ENCODE peak calls at places on chromosomes 3 and 15, in four cellular contexts. One of them, this sample, is unnamed.

GRCh38 chr15:89002281-89002761 is 85.9 kb upstream of the ABHD2 start:
- DNase-seq in GM12878: peak
- DNase-seq in K562: peak
- DNase-seq in HepG2: peak
- DNase-seq in this sample: no peak

GRCh38 chr3:122576174-122576940 is 1.1 kb upstream of the PARP15 start:
- DNase-seq in GM12878: peak
- DNase-seq in K562: no peak
- DNase-seq in HepG2: no peak
- DNase-seq in this sample: no peak

GRCh38 chr3:194836676-194837075 is 151.0 kb downstream of the FAM43A start:
- DNase-seq in GM12878: no peak
- DNase-seq in K562: no peak
- DNase-seq in HepG2: no peak
- DNase-seq in this sample: no peak

GRCh38 chr15:43519207-43519606 is 1.8 kb downstream of the MAP1A start:
- DNase-seq in GM12878: no peak
- DNase-seq in K562: no peak
- DNase-seq in HepG2: no peak
- DNase-seq in this sample: no peak

GRCh38 chr3:119296723-119297122 is 2.5 kb downstream of the ARHGAP31 start:
- DNase-seq in GM12878: no peak
- DNase-seq in K562: no peak
- DNase-seq in HepG2: no peak
- DNase-seq in this sample: no peak

GRCh38 chr3:115518100-115518852 is 105.0 kb upstream of the GAP43 start:
- DNase-seq in GM12878: no peak
- DNase-seq in K562: no peak
- DNase-seq in HepG2: no peak
- DNase-seq in this sample: no peak

GRCh38 chr3:82618594-82618993 is 857.1 kb upstream of the GBE1 start:
- DNase-seq in GM12878: no peak
- DNase-seq in K562: no peak
- DNase-seq in HepG2: no peak
- DNase-seq in this sample: no peak

GRCh38 chr15:88981244-88982215 is 68.4 kb upstream of the MFGE8 start:
- DNase-seq in GM12878: no peak
- DNase-seq in K562: no peak
- DNase-seq in HepG2: no peak
- DNase-seq in this sample: no peak

GRCh38 chr3:122857019-122857418 is 62.1 kb downstream of the SLC49A4 start:
- DNase-seq in GM12878: no peak
- DNase-seq in K562: no peak
- DNase-seq in HepG2: no peak
- DNase-seq in this sample: no peak

GRCh38 chr3:131083190-131083863 is 56.6 kb downstream of the NEK11 start:
- DNase-seq in GM12878: no peak
- DNase-seq in K562: no peak
- DNase-seq in HepG2: no peak
- DNase-seq in this sample: no peak

GRCh38 chr3:71201939-71202338 is 381.6 kb downstream of the FOXP1 start:
- DNase-seq in GM12878: no peak
- DNase-seq in K562: no peak
- DNase-seq in HepG2: no peak
- DNase-seq in this sample: no peak

GRCh38 chr15:78642341-78642740 is 1.3 kb upstream of the CHRNB4 start:
- DNase-seq in GM12878: no peak
- DNase-seq in K562: no peak
- DNase-seq in HepG2: no peak
- DNase-seq in this sample: no peak

GRCh38 chr15:81948142-81948709 is 97.6 kb downstream of the MEX3B start:
- DNase-seq in GM12878: no peak
- DNase-seq in K562: no peak
- DNase-seq in HepG2: no peak
- DNase-seq in this sample: no peak

GRCh38 chr15:83250766-83251165 is 33.7 kb downstream of the BNC1 start:
- DNase-seq in GM12878: no peak
- DNase-seq in K562: no peak
- DNase-seq in HepG2: no peak
- DNase-seq in this sample: no peak

GRCh38 chr3:42710323-42711021 is 7.9 kb upstream of the HHATL start:
- DNase-seq in GM12878: no peak
- DNase-seq in K562: no peak
- DNase-seq in HepG2: no peak
- DNase-seq in this sample: no peak

GRCh38 chr3:133538154-133538553 is 35.3 kb upstream of the CDV3 start:
- DNase-seq in GM12878: no peak
- DNase-seq in K562: no peak
- DNase-seq in HepG2: no peak
- DNase-seq in this sample: no peak

GRCh38 chr3:57805263-57805662 is 49.2 kb downstream of the SLMAP start:
- DNase-seq in GM12878: no peak
- DNase-seq in K562: peak
- DNase-seq in HepG2: no peak
- DNase-seq in this sample: no peak

GRCh38 chr3:59046839-59047238 is 3.0 kb downstream of the CFAP20DC start:
- DNase-seq in GM12878: no peak
- DNase-seq in K562: no peak
- DNase-seq in HepG2: no peak
- DNase-seq in this sample: no peak

GRCh38 chr15:60994842-60995495 is 234.1 kb downstream of the RORA start:
- DNase-seq in GM12878: no peak
- DNase-seq in K562: no peak
- DNase-seq in HepG2: no peak
- DNase-seq in this sample: no peak

GRCh38 chr3:179292440-179292839 is 30.4 kb upstream of the ZNF639 start:
- DNase-seq in GM12878: no peak
- DNase-seq in K562: no peak
- DNase-seq in HepG2: peak
- DNase-seq in this sample: no peak

GRCh38 chr15:71570736-71571135 is 239.6 kb upstream of the NR2E3 start:
- DNase-seq in GM12878: no peak
- DNase-seq in K562: no peak
- DNase-seq in HepG2: no peak
- DNase-seq in this sample: no peak

GRCh38 chr3:79187441-79187840 is 580.4 kb downstream of the ROBO1 start:
- DNase-seq in GM12878: no peak
- DNase-seq in K562: no peak
- DNase-seq in HepG2: no peak
- DNase-seq in this sample: no peak

GRCh38 chr3:130850044-130850797 is 43.7 kb upstream of the ATP2C1 start:
- DNase-seq in GM12878: peak
- DNase-seq in K562: peak
- DNase-seq in HepG2: no peak
- DNase-seq in this sample: no peak

GRCh38 chr3:52531636-52532516 is 1.8 kb downstream of the NT5DC2 start:
- DNase-seq in GM12878: no peak
- DNase-seq in K562: no peak
- DNase-seq in HepG2: no peak
- DNase-seq in this sample: no peak

GRCh38 chr3:132405609-132406299 is 11.5 kb upstream of the DNAJC13 start:
- DNase-seq in GM12878: no peak
- DNase-seq in K562: no peak
- DNase-seq in HepG2: no peak
- DNase-seq in this sample: no peak

GRCh38 chr15:75776075-75776443 is 63.4 kb upstream of the CSPG4 start:
- DNase-seq in GM12878: no peak
- DNase-seq in K562: peak
- DNase-seq in HepG2: peak
- DNase-seq in this sample: no peak

GRCh38 chr3:174505266-174505665 is 353.9 kb upstream of the NAALADL2 start:
- DNase-seq in GM12878: no peak
- DNase-seq in K562: no peak
- DNase-seq in HepG2: no peak
- DNase-seq in this sample: no peak

GRCh38 chr3:27533718-27534578 is 49.8 kb upstream of the SLC4A7 start:
- DNase-seq in GM12878: peak
- DNase-seq in K562: no peak
- DNase-seq in HepG2: peak
- DNase-seq in this sample: peak

GRCh38 chr15:65400760-65401606 is 21.8 kb downstream of the IGDCC4 start:
- DNase-seq in GM12878: no peak
- DNase-seq in K562: peak
- DNase-seq in HepG2: peak
- DNase-seq in this sample: peak

GRCh38 chr3:130968231-130968630 is 58.4 kb downstream of the ASTE1 start:
- DNase-seq in GM12878: no peak
- DNase-seq in K562: no peak
- DNase-seq in HepG2: no peak
- DNase-seq in this sample: no peak

GRCh38 chr3:95705786-95706418 is 1108.5 kb upstream of the EPHA6 start:
- DNase-seq in GM12878: no peak
- DNase-seq in K562: no peak
- DNase-seq in HepG2: peak
- DNase-seq in this sample: no peak

GRCh38 chr15:35701402-35702046 is 155.6 kb upstream of the DPH6 start:
- DNase-seq in GM12878: no peak
- DNase-seq in K562: no peak
- DNase-seq in HepG2: no peak
- DNase-seq in this sample: no peak

GRCh38 chr15:97023131-97023844 is 692.8 kb downstream of the NR2F2 start:
- DNase-seq in GM12878: no peak
- DNase-seq in K562: no peak
- DNase-seq in HepG2: no peak
- DNase-seq in this sample: no peak

GRCh38 chr3:9980251-9980650 is 6.4 kb downstream of the EMC3 start:
- DNase-seq in GM12878: no peak
- DNase-seq in K562: no peak
- DNase-seq in HepG2: no peak
- DNase-seq in this sample: no peak

GRCh38 chr3:172341482-172342059 is 106.7 kb downstream of the GHSR start:
- DNase-seq in GM12878: peak
- DNase-seq in K562: peak
- DNase-seq in HepG2: peak
- DNase-seq in this sample: no peak

GRCh38 chr3:156356537-156357363 is 198.2 kb downstream of the SSR3 start:
- DNase-seq in GM12878: no peak
- DNase-seq in K562: no peak
- DNase-seq in HepG2: no peak
- DNase-seq in this sample: no peak

DNA sequence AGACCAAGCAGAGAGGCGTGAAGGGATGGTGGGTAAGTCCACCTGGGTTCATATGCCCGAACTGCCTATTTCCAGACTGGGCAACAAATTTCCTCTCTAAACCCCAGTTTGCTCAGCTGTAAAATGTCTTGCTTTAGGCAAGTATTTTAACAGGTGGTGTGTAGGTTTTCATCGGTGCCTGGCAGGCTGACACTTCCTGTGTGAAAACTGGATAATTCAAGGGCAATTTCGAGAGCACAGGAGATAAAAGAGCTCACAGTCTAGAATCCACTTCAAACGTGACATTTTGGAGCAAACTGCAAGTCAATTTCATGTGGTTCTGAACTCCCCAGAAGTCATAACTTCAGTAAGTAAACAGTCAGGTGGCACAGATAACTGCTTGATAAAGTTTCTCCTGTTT is 112.2 kb downstream of the OXNAD1 start:
- DNase-seq in GM12878: peak
- DNase-seq in K562: no peak
- DNase-seq in HepG2: no peak
- DNase-seq in this sample: no peak
- TF ChIP-seq POLR2AphosphoS5 in GM12878: no peak
- TF ChIP-seq POLR2AphosphoS5 in K562: no peak
- TF ChIP-seq POLR2AphosphoS5 in HepG2: no peak
- TF ChIP-seq POLR2AphosphoS5 in this sample: no peak

GRCh38 chr3:66938338-66938963 is 59.7 kb upstream of the KBTBD8 start:
- DNase-seq in GM12878: peak
- DNase-seq in K562: peak
- DNase-seq in HepG2: peak
- DNase-seq in this sample: no peak
- TF ChIP-seq SP1 in GM12878: no peak
- TF ChIP-seq SP1 in K562: no peak
- TF ChIP-seq SP1 in HepG2: no peak
- TF ChIP-seq SP1 in this sample: no peak

DNA sequence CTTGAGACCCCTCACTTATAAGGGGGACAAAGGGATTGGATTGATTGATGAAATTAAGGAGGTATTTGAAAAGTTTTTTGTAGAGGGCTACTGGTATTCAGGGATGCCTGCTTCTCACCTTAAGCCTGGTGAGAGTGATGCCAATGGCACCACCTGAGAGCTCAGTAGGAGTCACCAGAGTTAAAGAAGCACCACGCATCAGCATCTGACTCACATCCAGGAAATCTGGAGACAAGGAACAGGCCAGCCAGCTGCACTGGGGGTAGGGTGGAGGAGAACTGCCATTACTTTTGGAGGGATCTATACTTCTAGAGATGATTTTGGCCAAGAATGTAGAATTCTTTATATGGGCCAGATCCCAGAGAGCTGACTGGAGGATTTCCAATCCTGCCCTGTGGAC is 29.6 kb downstream of the CCR3 start:
- DNase-seq in GM12878: no peak
- DNase-seq in K562: no peak
- DNase-seq in HepG2: no peak
- DNase-seq in this sample: no peak
- TF ChIP-seq HDAC2 in GM12878: no peak
- TF ChIP-seq HDAC2 in K562: no peak
- TF ChIP-seq HDAC2 in HepG2: no peak
- TF ChIP-seq HDAC2 in this sample: no peak

GRCh38 chr15:39144051-39144450 is 436.8 kb upstream of the THBS1 start:
- DNase-seq in GM12878: no peak
- DNase-seq in K562: no peak
- DNase-seq in HepG2: no peak
- DNase-seq in this sample: no peak

GRCh38 chr15:39135989-39136388 is 444.9 kb upstream of the THBS1 start:
- DNase-seq in GM12878: no peak
- DNase-seq in K562: no peak
- DNase-seq in HepG2: no peak
- DNase-seq in this sample: no peak

GRCh38 chr15:39139431-39140059 is 441.3 kb upstream of the THBS1 start:
- DNase-seq in GM12878: no peak
- DNase-seq in K562: no peak
- DNase-seq in HepG2: no peak
- DNase-seq in this sample: no peak

GRCh38 chr15:39142500-39142899 is 438.4 kb upstream of the THBS1 start:
- DNase-seq in GM12878: no peak
- DNase-seq in K562: no peak
- DNase-seq in HepG2: no peak
- DNase-seq in this sample: no peak

GRCh38 chr15:39140060-39140604 is 440.7 kb upstream of the THBS1 start:
- DNase-seq in GM12878: no peak
- DNase-seq in K562: peak
- DNase-seq in HepG2: peak
- DNase-seq in this sample: no peak
- TF ChIP-seq POLR2AphosphoS5 in GM12878: no peak
- TF ChIP-seq POLR2AphosphoS5 in K562: peak
- TF ChIP-seq POLR2AphosphoS5 in HepG2: no peak
- TF ChIP-seq POLR2AphosphoS5 in this sample: no peak